ENCODE peak calls at places on chromosomes 6 and 20, in four cellular contexts. Y is SK-N-SH, H is K562, W is HepG2. F is an unnamed sample.

GRCh38 chr6:27121640-27122039 is 125.9 kb upstream of the PRSS16 start:
- DNase-seq in W (no peak), Y (no peak), H (no peak), F (no peak)

GRCh38 chr20:62476074-62476838 is 461 bp upstream of the GATA5 start:
- DNase-seq in W (no peak), Y (peak; percentile 82), H (peak; percentile 71), F (no peak)

GRCh38 chr6:11853678-11854417 is 75.2 kb upstream of the ADTRP start:
- DNase-seq in H (no peak), Y (no peak), W (no peak), F (no peak)

GRCh38 chr6:139418426-139419132 is 44.1 kb upstream of the CITED2 start:
- DNase-seq in H (no peak), Y (no peak), W (no peak), F (no peak)

GRCh38 chr6:83804886-83805285 is 48.3 kb upstream of the RIPPLY2 start:
- DNase-seq in Y (peak; percentile 31), W (no peak), H (no peak), F (no peak)

GRCh38 chr6:16244869-16245451 is 6.6 kb downstream of the GMPR start:
- DNase-seq in H (no peak), Y (no peak), W (no peak), F (no peak)

GRCh38 chr20:60086936-60087562 is 128.8 kb downstream of the CDH26 start:
- DNase-seq in Y (no peak), W (no peak), H (no peak), F (no peak)

GRCh38 chr6:44041461-44042260 is 85.6 kb downstream of the MRPL14 start:
- DNase-seq in H (peak; percentile 91), W (no peak), Y (no peak), F (peak; percentile 84)

GRCh38 chr20:15547109-15547508 is 1026.1 kb downstream of the KIF16B start:
- DNase-seq in Y (no peak), H (no peak), W (no peak), F (no peak)

GRCh38 chr6:37985355-37985754 is 165.8 kb downstream of the ZFAND3 start:
- DNase-seq in W (no peak), Y (no peak), H (no peak), F (no peak)

GRCh38 chr6:7188492-7188891 is 80.7 kb downstream of the RREB1 start:
- DNase-seq in Y (no peak), H (no peak), W (no peak), F (no peak)

GRCh38 chr6:166556871-166557322 is 29.6 kb downstream of the RAMACL start:
- DNase-seq in H (no peak), W (no peak), Y (no peak), F (peak; percentile 86)

GRCh38 chr6:166555066-166555465 is 31.4 kb downstream of the RAMACL start:
- DNase-seq in W (no peak), Y (no peak), H (no peak), F (no peak)

GRCh38 chr6:166558156-166559025 is 28.1 kb downstream of the RAMACL start:
- DNase-seq in H (no peak), W (no peak), Y (no peak), F (no peak)

GRCh38 chr6:166554316-166554715 is 32.2 kb downstream of the RAMACL start:
- DNase-seq in W (no peak), H (no peak), Y (no peak), F (no peak)

GRCh38 chr6:166556336-166556735 is 30.1 kb downstream of the RAMACL start:
- DNase-seq in Y (no peak), H (no peak), W (no peak), F (no peak)
- TF ChIP-seq ELF1 in Y (no peak), H (no peak), W (no peak), F (no peak)

GRCh38 chr6:137926207-137926731 is 59.2 kb downstream of the TNFAIP3 start:
- DNase-seq in W (no peak), Y (no peak), H (peak; percentile 57), F (peak; percentile 38)
- TF ChIP-seq ELF1 in W (no peak), Y (no peak), H (no peak), F (no peak)

GRCh38 chr20:3670945-3671344 is 7.7 kb upstream of the GFRA4 start:
- DNase-seq in W (no peak), Y (no peak), H (no peak), F (no peak)

GRCh38 chr20:3674447-3674846 is 7.4 kb downstream of the ADAM33 start:
- DNase-seq in H (no peak), W (no peak), Y (no peak), F (no peak)

GRCh38 chr20:3673551-3674070 is 8.2 kb downstream of the ADAM33 start:
- DNase-seq in Y (no peak), H (no peak), W (no peak), F (no peak)

GRCh38 chr20:3671986-3672863 is 9.0 kb upstream of the GFRA4 start:
- DNase-seq in Y (peak; percentile 24), W (no peak), H (no peak), F (no peak)

GRCh38 chr20:3672864-3673550 is 8.8 kb downstream of the ADAM33 start:
- DNase-seq in H (no peak), Y (no peak), W (no peak), F (no peak)
- TF ChIP-seq ELF1 in H (no peak), Y (no peak), W (no peak), F (no peak)

GRCh38 chr6:155234687-155235543 is 28.9 kb upstream of the CLDN20 start:
- DNase-seq in W (no peak), Y (no peak), H (no peak), F (no peak)
- TF ChIP-seq ELF1 in W (no peak), Y (no peak), H (no peak), F (no peak)

F was measured in HCT116.